ENCODE peak calls at places on chromosomes 5 and 9, in nine cellular contexts. W, X, L, Y, S, B, D, K and P are unnamed samples.

GRCh38 chr5:119243888-119244287 is 111.9 kb upstream of the TNFAIP8 start:
- DNase-seq in W (no peak), X (no peak), L (no peak), Y (no peak), S (no peak), B (no peak), D (no peak), K (no peak), P (no peak)

GRCh38 chr9:136488247-136489214 is 5.7 kb upstream of the SEC16A start:
- DNase-seq in W (peak; percentile 85), X (peak; percentile 94), L (peak; percentile 87), Y (peak; percentile 67), S (peak; percentile 57), B (peak; percentile 84), D (peak; percentile 77), K (no peak), P (peak; percentile 84)

GRCh38 chr5:72604111-72604792 is 97.0 kb upstream of the ZNF366 start:
- DNase-seq in W (no peak), X (no peak), L (no peak), Y (no peak), S (no peak), B (no peak), D (no peak), K (no peak), P (no peak)

GRCh38 chr9:69516353-69517322 is 155.5 kb downstream of the APBA1 start:
- DNase-seq in W (no peak), X (no peak), L (no peak), Y (no peak), S (no peak), B (no peak), D (no peak), K (no peak), P (peak; percentile 82)

GRCh38 chr9:21993893-21994525 is at the start of gene CDKN2A:
- DNase-seq in W (no peak), X (peak; percentile 72), L (peak; percentile 46), Y (no peak), S (no peak), B (peak; percentile 55), D (no peak), K (no peak), P (peak; percentile 91)

GRCh38 chr5:151038801-151039238 is 18.4 kb downstream of the GPX3 start:
- DNase-seq in W (no peak), X (no peak), L (no peak), Y (no peak), S (no peak), B (no peak), D (no peak), K (no peak), P (no peak)

GRCh38 chr9:6712041-6712440 is 45.7 kb upstream of the KDM4C start:
- DNase-seq in W (no peak), X (no peak), L (no peak), Y (no peak), S (no peak), B (no peak), D (no peak), K (no peak), P (no peak)

GRCh38 chr5:138708761-138709160 is 44.5 kb upstream of the CTNNA1 start:
- DNase-seq in W (no peak), X (no peak), L (no peak), Y (no peak), S (no peak), B (no peak), D (no peak), K (no peak), P (no peak)

GRCh38 chr5:130773813-130774212 is 391.2 kb downstream of the HINT1 start:
- DNase-seq in W (no peak), X (no peak), L (no peak), Y (no peak), S (peak; percentile 55), B (no peak), D (no peak), K (no peak), P (no peak)

GRCh38 chr5:176364765-176365662 is at the start of gene ARL10:
- DNase-seq in W (no peak), X (peak; percentile 72), L (no peak), Y (no peak), S (no peak), B (peak; percentile 41), D (peak; percentile 64), K (no peak), P (peak; percentile 23)
- H3K27ac ChIP-seq in W (peak within 1 kb of the TSS; percentile 81), X (no peak within 1 kb of the TSS), L (peak within 1 kb of the TSS; percentile 61), Y (peak within 1 kb of the TSS; percentile 87), S (peak within 1 kb of the TSS; percentile 50), B (peak within 1 kb of the TSS; percentile 78), D (peak within 1 kb of the TSS; percentile 92), K (no peak within 1 kb of the TSS), P (peak within 1 kb of the TSS; percentile 2)

DNA sequence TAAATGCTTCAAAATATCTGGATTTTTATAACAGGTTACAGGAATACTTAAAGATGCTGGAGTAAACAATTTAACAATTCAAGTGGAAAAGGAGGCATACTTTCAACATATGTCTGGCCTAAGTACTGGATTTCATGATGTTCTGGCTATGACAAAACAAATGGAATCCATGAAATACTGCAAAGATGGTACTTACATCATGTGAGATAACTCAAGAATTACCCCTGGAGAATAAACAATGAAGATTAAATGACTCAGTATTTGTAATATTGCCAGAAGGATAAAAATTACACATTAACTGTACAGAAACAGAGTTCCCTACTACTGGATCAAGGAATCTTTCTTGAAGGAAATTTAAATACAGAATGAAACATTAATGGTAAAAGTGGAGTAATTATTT is 35.6 kb downstream of the SLC30A5 start:
- DNase-seq in W (no peak), X (no peak), L (no peak), Y (no peak), S (peak; percentile 63), B (no peak), D (no peak), K (no peak), P (no peak)
- TF ChIP-seq EP300 in W (no peak), X (no peak), L (no peak), Y (no peak), S (no peak), B (no peak), D (no peak), K (no peak), P (no peak)

GRCh38 chr9:132079391-132080071 is at the start of gene MED27:
- DNase-seq in W (peak; percentile 93), X (peak; percentile 92), L (peak; percentile 96), Y (peak; percentile 91), S (peak; percentile 87), B (peak; percentile 94), D (peak; percentile 90), K (peak; percentile 81), P (peak; percentile 84)
- TF ChIP-seq POLR2A in W (no peak), X (peak; percentile 80), L (no peak), Y (no peak), S (peak; percentile 53), B (peak; percentile 30), D (no peak), K (peak; percentile 51), P (no peak)

GRCh38 chr5:29379619-29380018 is 1813.9 kb upstream of the CDH6 start:
- DNase-seq in W (no peak), X (no peak), L (no peak), Y (no peak), S (no peak), B (no peak), D (no peak), K (no peak), P (no peak)
- H3K27ac ChIP-seq in W (no peak overlapping the region), X (no peak overlapping the region), L (no peak overlapping the region), Y (no peak overlapping the region), S (no peak overlapping the region), B (no peak overlapping the region), D (no peak overlapping the region), K (no peak overlapping the region), P (no peak overlapping the region)

DNA sequence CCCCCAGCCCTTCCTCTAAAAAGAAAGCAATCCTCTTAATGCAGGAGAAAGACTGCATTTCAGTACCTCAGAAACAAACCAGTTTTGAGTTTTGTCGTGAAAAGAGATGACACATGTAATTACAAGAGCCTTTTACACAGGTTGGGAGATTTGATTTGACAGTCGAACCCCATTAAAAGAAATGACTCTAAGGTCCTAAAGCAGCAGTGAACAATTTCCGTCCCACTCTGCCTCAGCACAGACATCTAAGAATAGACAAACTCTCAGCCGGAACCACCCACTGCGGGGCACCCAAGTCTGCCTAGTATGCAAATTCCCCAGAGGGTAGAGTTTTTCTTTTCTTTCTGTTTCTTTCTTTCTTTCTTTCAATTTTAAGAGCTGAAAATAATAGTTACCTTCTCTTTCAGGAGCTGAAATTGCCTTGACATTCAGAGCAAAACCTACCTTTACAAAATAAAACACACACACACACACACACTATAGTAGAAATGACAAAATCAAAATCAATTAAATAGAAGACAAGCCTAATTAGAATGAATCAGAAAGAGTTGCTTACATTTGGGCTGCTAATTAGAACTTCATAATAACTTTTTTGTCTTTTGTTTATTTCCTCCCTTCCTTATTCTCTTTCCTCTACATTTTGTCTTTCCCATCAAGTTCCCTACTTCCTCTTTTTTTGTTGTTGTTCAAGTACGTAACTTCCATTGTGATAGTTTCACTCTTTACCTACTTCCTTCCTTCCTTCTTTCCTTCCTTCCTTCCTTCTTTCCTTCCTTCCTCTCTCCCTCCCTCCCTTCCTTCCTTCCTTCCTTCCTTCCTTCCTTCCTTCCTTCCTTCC is 65.1 kb downstream of the BASP1 start:
- DNase-seq in W (no peak), X (no peak), L (no peak), Y (no peak), S (no peak), B (peak; percentile 33), D (no peak), K (no peak), P (no peak)
- TF ChIP-seq EP300 in W (no peak), X (no peak), L (no peak), Y (no peak), S (no peak), B (no peak), D (no peak), K (no peak), P (no peak)